ENCODE peak calls at places on chromosomes 1 and 21, in seven cellular contexts. B is CD8-positive, alpha-beta T cell; S is GM13976; C is heart left ventricle; O is PC-3; M is CD4-positive, alpha-beta T cell; T is lung. W is an unnamed sample.

GRCh38 chr1:162040657-162041056 is 17.0 kb upstream of the OLFML2B start:
- DNase-seq in T (no peak), S (no peak), M (no peak), C (no peak), O (peak), B (no peak), W (no peak)

GRCh38 chr1:201147396-201148015 is 6.8 kb downstream of the TMEM9 start:
- DNase-seq in B (no peak), M (no peak), O (no peak), C (no peak), S (no peak), T (no peak), W (no peak)

GRCh38 chr1:182709855-182710254 is 25.5 kb upstream of the RGS8 start:
- DNase-seq in S (no peak), C (no peak), M (no peak), T (no peak), B (no peak), O (peak), W (no peak)

GRCh38 chr21:20882462-20883415 is 115.5 kb upstream of the NCAM2 start:
- DNase-seq in O (peak), S (no peak), B (no peak), C (no peak), M (no peak), T (no peak), W (peak)

GRCh38 chr1:231408528-231409094 is 13.5 kb downstream of the EGLN1 start:
- DNase-seq in C (no peak), B (no peak), M (no peak), T (no peak), S (no peak), O (no peak), W (no peak)

GRCh38 chr1:211319892-211320291 is 6.7 kb upstream of the TRAF5 start:
- DNase-seq in M (no peak), B (no peak), O (no peak), C (no peak), S (no peak), T (no peak), W (no peak)

GRCh38 chr21:33554982-33555344 is 12.1 kb downstream of the SON start:
- DNase-seq in O (no peak), S (no peak), B (no peak), T (no peak), C (no peak), M (no peak), W (no peak)

GRCh38 chr1:206698990-206699586 is 14.4 kb downstream of the MAPKAPK2 start:
- DNase-seq in C (no peak), T (no peak), M (no peak), B (no peak), O (no peak), S (no peak), W (no peak)

GRCh38 chr1:42529724-42530161 is 66.7 kb downstream of the CCDC30 start:
- DNase-seq in T (no peak), B (no peak), O (peak), S (no peak), M (no peak), C (no peak), W (no peak)

GRCh38 chr1:1424623-1425229 is 3.6 kb upstream of the ANKRD65 start:
- DNase-seq in T (no peak), C (no peak), O (no peak), B (no peak), M (no peak), S (no peak), W (no peak)

GRCh38 chr1:227370463-227371254 is 52.4 kb upstream of the CDC42BPA start:
- DNase-seq in O (peak), C (no peak), T (no peak), S (no peak), B (no peak), M (no peak), W (no peak)

GRCh38 chr1:14810631-14811325 is 212.3 kb downstream of the KAZN start:
- DNase-seq in T (no peak), M (no peak), S (no peak), C (no peak), O (no peak), B (no peak), W (no peak)

GRCh38 chr1:30315185-30315960 is 408.0 kb downstream of the MATN1 start:
- DNase-seq in B (no peak), O (no peak), C (no peak), T (no peak), S (no peak), M (no peak), W (no peak)

GRCh38 chr1:246417152-246417812 is 89.8 kb downstream of the SMYD3 start:
- DNase-seq in B (no peak), S (no peak), T (no peak), M (no peak), O (peak), C (no peak), W (no peak)

GRCh38 chr1:150192012-150192411 is 42.3 kb downstream of the PLEKHO1 start:
- DNase-seq in T (no peak), C (peak), O (peak), B (no peak), S (no peak), M (no peak), W (no peak)

GRCh38 chr1:209387271-209387968 is 196.1 kb upstream of the CAMK1G start:
- DNase-seq in C (no peak), O (peak), M (no peak), B (no peak), T (no peak), S (no peak), W (no peak)

GRCh38 chr1:179036844-179037465 is 11.3 kb downstream of the FAM20B start:
- DNase-seq in B (no peak), O (peak), C (no peak), M (peak), S (peak), T (no peak), W (no peak)

GRCh38 chr21:16117851-16118592 is 388.2 kb downstream of the USP25 start:
- DNase-seq in M (no peak), C (no peak), S (no peak), O (peak), B (no peak), T (no peak), W (no peak)

GRCh38 chr21:10641107-10641506 is 119.7 kb downstream of the TPTE start:
- DNase-seq in B (no peak), S (no peak), M (no peak), O (no peak), T (no peak), C (no peak), W (no peak)

GRCh38 chr1:41357451-41358151 is 3.6 kb upstream of the FOXO6 start:
- DNase-seq in T (no peak), B (no peak), M (no peak), S (no peak), O (no peak), C (peak), W (no peak)

GRCh38 chr1:24409535-24409934 is 4.0 kb downstream of the STPG1 start:
- DNase-seq in C (no peak), S (no peak), O (peak), M (no peak), B (no peak), T (no peak), W (no peak)

GRCh38 chr1:8461341-8462110 is 143.6 kb downstream of the SLC45A1 start:
- DNase-seq in T (no peak), O (no peak), S (no peak), C (no peak), M (no peak), B (no peak), W (no peak)

GRCh38 chr1:114075546-114076249 is 78.0 kb downstream of the SYT6 start:
- DNase-seq in S (peak), C (no peak), O (no peak), T (no peak), M (no peak), B (no peak), W (no peak)

GRCh38 chr1:119285482-119285881 is 83.1 kb upstream of the HAO2 start:
- DNase-seq in T (no peak), O (peak), M (no peak), B (no peak), C (no peak), S (no peak), W (no peak)

GRCh38 chr1:230976825-230977747 is 1.6 kb downstream of the TTC13 start:
- DNase-seq in B (peak), O (no peak), T (no peak), M (no peak), S (no peak), C (no peak), W (no peak)

GRCh38 chr21:44942566-44942965 is 2.7 kb downstream of the SLX9 start:
- DNase-seq in M (no peak), C (no peak), S (no peak), T (no peak), O (no peak), B (no peak), W (no peak)

GRCh38 chr21:35506352-35506751 is 457.2 kb upstream of the RUNX1 start:
- DNase-seq in C (no peak), T (no peak), B (no peak), M (no peak), O (no peak), S (no peak), W (no peak)

GRCh38 chr1:162571696-162572095 is 10.2 kb downstream of the UAP1 start:
- DNase-seq in C (no peak), T (no peak), S (no peak), O (no peak), M (no peak), B (no peak), W (no peak)

GRCh38 chr1:54791880-54792522 is 9.1 kb downstream of the TTC22 start:
- DNase-seq in C (no peak), T (no peak), S (no peak), O (peak), B (no peak), M (no peak), W (no peak)
- TF ChIP-seq CTCF in C (peak), T (no peak), S (peak), O (peak), B (peak), M (peak), W (peak)

GRCh38 chr1:160550572-160551034 is 27.5 kb upstream of the SLAMF6 start:
- DNase-seq in B (peak), S (no peak), C (no peak), T (no peak), M (peak), O (no peak), W (no peak)
- TF ChIP-seq CTCF in B (peak), S (peak), C (no peak), T (no peak), M (peak), O (no peak), W (no peak)

GRCh38 chr1:156448134-156448967 is 52.2 kb downstream of the MEF2D start:
- DNase-seq in B (no peak), O (peak), S (no peak), C (no peak), M (no peak), T (no peak), W (no peak)

GRCh38 chr1:156445789-156446263 is 54.7 kb downstream of the MEF2D start:
- DNase-seq in C (peak), S (peak), B (peak), M (peak), O (peak), T (peak), W (peak)

GRCh38 chr1:156440689-156441437 is 59.7 kb downstream of the MEF2D start:
- DNase-seq in T (no peak), B (no peak), O (no peak), C (no peak), S (no peak), M (no peak), W (no peak)

GRCh38 chr1:156439771-156440183 is 60.8 kb downstream of the MEF2D start:
- DNase-seq in C (no peak), T (no peak), O (no peak), B (no peak), S (no peak), M (no peak), W (no peak)

DNA sequence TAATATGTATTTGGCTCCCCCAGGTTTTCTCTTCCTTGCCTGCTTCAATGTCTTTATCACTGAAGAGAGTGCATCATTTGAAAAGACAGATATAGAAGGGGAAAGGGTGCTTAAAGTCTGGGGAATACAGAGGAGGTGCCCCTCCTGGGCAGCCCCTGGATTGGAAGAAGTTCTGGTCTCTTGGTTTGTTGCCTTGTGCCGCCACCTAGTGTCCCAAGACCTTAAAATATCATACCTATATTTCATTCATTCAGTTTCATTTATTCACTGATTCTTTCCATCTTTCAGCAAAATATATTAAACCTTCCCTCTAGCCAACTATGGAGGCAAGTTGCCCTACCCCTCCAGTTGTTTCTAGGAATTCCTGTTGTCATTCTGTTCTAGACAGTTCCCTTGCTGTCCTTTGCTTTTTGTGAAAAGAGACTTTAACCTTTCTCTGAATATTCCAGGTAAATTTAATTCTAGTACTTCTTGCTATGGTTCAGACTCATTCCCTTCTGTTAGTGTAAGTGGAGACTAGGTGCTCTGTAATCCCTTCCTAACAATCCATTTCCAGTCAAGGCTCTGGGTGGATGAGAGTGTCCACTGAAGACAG is 56.1 kb downstream of the MEF2D start:
- DNase-seq in T (no peak), S (peak), M (no peak), C (no peak), O (peak), B (no peak), W (no peak)
- TF ChIP-seq CTCF in T (no peak), S (peak), M (no peak), C (peak), O (peak), B (peak), W (peak)

GRCh38 chr1:235919797-235920475 is 53.2 kb upstream of the LYST start:
- DNase-seq in M (no peak), C (no peak), S (no peak), O (peak), T (no peak), B (no peak), W (no peak)
- TF ChIP-seq CTCF in M (no peak), C (no peak), S (no peak), O (no peak), T (no peak), B (no peak), W (no peak)

GRCh38 chr1:19232526-19232851 is 18.8 kb downstream of the EMC1 start:
- DNase-seq in O (no peak), B (no peak), C (peak), S (no peak), M (no peak), T (no peak), W (no peak)
- TF ChIP-seq CTCF in O (peak), B (no peak), C (peak), S (no peak), M (no peak), T (no peak), W (no peak)